ENCODE peak calls at places on chromosomes 7 and 10, in five cellular contexts. One of them, this sample, is unnamed.

GRCh38 chr7:101739757-101740398 is 77.5 kb upstream of the CUX1 start:
- DNase-seq in SHP77: peak
- DNase-seq in fibroblast of mammary gland: no peak
- DNase-seq in HT1080: peak
- DNase-seq in mesothelial cell of epicardium: no peak
- DNase-seq in this sample: peak

GRCh38 chr7:146366938-146367337 is 250.3 kb downstream of the CNTNAP2 start:
- DNase-seq in fibroblast of mammary gland: peak
- DNase-seq in SHP77: no peak
- DNase-seq in mesothelial cell of epicardium: no peak
- DNase-seq in HT1080: peak
- DNase-seq in this sample: no peak

GRCh38 chr7:137151056-137151731 is 192.3 kb downstream of the PTN start:
- DNase-seq in fibroblast of mammary gland: peak
- DNase-seq in SHP77: peak
- DNase-seq in mesothelial cell of epicardium: no peak
- DNase-seq in HT1080: peak
- DNase-seq in this sample: no peak

GRCh38 chr10:48608926-48609325 is 4.1 kb upstream of the ARHGAP22 start:
- DNase-seq in fibroblast of mammary gland: peak
- DNase-seq in HT1080: no peak
- DNase-seq in mesothelial cell of epicardium: no peak
- DNase-seq in SHP77: no peak
- DNase-seq in this sample: no peak

GRCh38 chr10:18100664-18101063 is 39.6 kb upstream of the CACNB2 start:
- DNase-seq in SHP77: no peak
- DNase-seq in mesothelial cell of epicardium: no peak
- DNase-seq in fibroblast of mammary gland: peak
- DNase-seq in HT1080: peak
- DNase-seq in this sample: no peak

GRCh38 chr10:11600280-11600679 is 11.2 kb downstream of the USP6NL start:
- DNase-seq in SHP77: no peak
- DNase-seq in fibroblast of mammary gland: no peak
- DNase-seq in HT1080: no peak
- DNase-seq in mesothelial cell of epicardium: no peak
- DNase-seq in this sample: no peak

GRCh38 chr10:129758180-129758579 is 205.9 kb downstream of the EBF3 start:
- DNase-seq in fibroblast of mammary gland: no peak
- DNase-seq in HT1080: no peak
- DNase-seq in mesothelial cell of epicardium: no peak
- DNase-seq in SHP77: no peak
- DNase-seq in this sample: no peak

GRCh38 chr10:132527338-132528063 is 10.1 kb upstream of the INPP5A start:
- DNase-seq in HT1080: no peak
- DNase-seq in SHP77: peak
- DNase-seq in mesothelial cell of epicardium: no peak
- DNase-seq in fibroblast of mammary gland: peak
- DNase-seq in this sample: no peak

GRCh38 chr10:1444826-1445225 is 292.5 kb downstream of the ADARB2 start:
- DNase-seq in HT1080: no peak
- DNase-seq in fibroblast of mammary gland: no peak
- DNase-seq in SHP77: no peak
- DNase-seq in mesothelial cell of epicardium: no peak
- DNase-seq in this sample: no peak